ENCODE peak calls at places on chromosomes 2 and 18, in five cellular contexts. N is GM23338, I is activated T-cell treated with anti-CD3 and anti-CD28 coated beads for 1 hour, B is ACHN, C is anterior cingulate cortex. E is an unnamed sample.

GRCh38 chr2:202965810-202966454 is 48.7 kb upstream of the NBEAL1 start:
- DNase-seq in N (peak), I (no peak), B (peak), C (no peak), E (peak)

GRCh38 chr2:43220982-43221659 is 5.3 kb downstream of the ZFP36L2 start:
- DNase-seq in N (peak), I (no peak), B (peak), C (no peak), E (peak)

GRCh38 chr18:77119101-77119850 is 13.3 kb downstream of the MBP start:
- DNase-seq in N (no peak), I (no peak), B (no peak), C (no peak), E (no peak)

GRCh38 chr2:1307670-1308069 is 105.6 kb upstream of the TPO start:
- DNase-seq in N (no peak), I (no peak), B (no peak), C (no peak), E (no peak)

GRCh38 chr2:112927745-112928144 is 16.8 kb downstream of the IL37 start:
- DNase-seq in N (no peak), I (no peak), B (no peak), C (no peak), E (no peak)

GRCh38 chr18:63936156-63936931 is 12.8 kb upstream of the HMSD start:
- DNase-seq in N (peak), I (peak), B (peak), C (peak), E (peak)

GRCh38 chr18:32372047-32372380 is 98.7 kb downstream of the GAREM1 start:
- DNase-seq in N (no peak), I (no peak), B (no peak), C (no peak), E (no peak)

GRCh38 chr2:11967946-11968465 is 221.6 kb downstream of the LPIN1 start:
- DNase-seq in N (no peak), I (no peak), B (no peak), C (no peak), E (no peak)

GRCh38 chr18:31646332-31646822 is 38.0 kb downstream of the B4GALT6 start:
- DNase-seq in N (no peak), I (no peak), B (no peak), C (no peak), E (peak)

GRCh38 chr18:3683483-3683882 is 233.5 kb downstream of the TGIF1 start:
- DNase-seq in N (no peak), I (no peak), B (no peak), C (no peak), E (no peak)

GRCh38 chr2:27717070-27717453 is 53.4 kb downstream of the SLC4A1AP start:
- DNase-seq in N (peak), I (no peak), B (no peak), C (no peak), E (no peak)

GRCh38 chr18:45521777-45522176 is 93.5 kb upstream of the SLC14A2 start:
- DNase-seq in N (no peak), I (no peak), B (no peak), C (no peak), E (peak)

GRCh38 chr2:231521-232185 is 32.2 kb downstream of the SH3YL1 start:
- DNase-seq in N (no peak), I (no peak), B (no peak), C (no peak), E (no peak)

GRCh38 chr18:53458944-53459580 is 765.4 kb downstream of the MBD2 start:
- DNase-seq in N (peak), I (no peak), B (no peak), C (no peak), E (no peak)

GRCh38 chr2:230795856-230796255 is 68.9 kb upstream of the ITM2C start:
- DNase-seq in N (no peak), I (no peak), B (no peak), C (no peak), E (no peak)